ENCODE peak calls at places on chromosomes 6 and 20, in nine cellular contexts. P is fibroblast of lung, R is B cell, N is AG09309, D is psoas muscle, U is hepatocyte, L is endothelial cell, F is mesothelial cell of epicardium, Z is cardiac muscle cell. Y is an unnamed sample.

GRCh38 chr6:139376054-139376355 is 1.6 kb upstream of the CITED2 start:
- DNase-seq in P (no peak), R (peak), N (no peak), D (peak), U (peak), L (no peak), F (no peak), Z (no peak), Y (peak)

GRCh38 chr6:151131346-151131745 is 108.4 kb upstream of the AKAP12 start:
- DNase-seq in P (no peak), R (no peak), N (no peak), D (no peak), U (no peak), L (no peak), F (no peak), Z (no peak), Y (no peak)

GRCh38 chr20:44650777-44651493 is 564 bp downstream of the ADA start:
- DNase-seq in P (no peak), R (no peak), N (no peak), D (peak), U (no peak), L (no peak), F (no peak), Z (no peak), Y (peak)

GRCh38 chr6:169370054-169370453 is 116.4 kb upstream of the THBS2 start:
- DNase-seq in P (no peak), R (no peak), N (no peak), D (peak), U (no peak), L (no peak), F (no peak), Z (no peak), Y (no peak)

GRCh38 chr6:30700340-30700739 is 9.6 kb upstream of the NRM start:
- DNase-seq in P (no peak), R (no peak), N (no peak), D (no peak), U (no peak), L (peak), F (no peak), Z (no peak), Y (no peak)

GRCh38 chr6:6414946-6415345 is 94.5 kb upstream of the F13A1 start:
- DNase-seq in P (no peak), R (no peak), N (no peak), D (no peak), U (no peak), L (no peak), F (no peak), Z (no peak), Y (no peak)

GRCh38 chr6:45376310-45377040 is 1.3 kb downstream of the SUPT3H start:
- DNase-seq in P (peak), R (no peak), N (no peak), D (no peak), U (peak), L (no peak), F (no peak), Z (peak), Y (no peak)

GRCh38 chr6:26222587-26222986 is 135.4 kb downstream of the HFE start:
- DNase-seq in P (no peak), R (no peak), N (no peak), D (no peak), U (no peak), L (no peak), F (no peak), Z (no peak), Y (no peak)

GRCh38 chr6:3822747-3823445 is 26.3 kb upstream of the FAM50B start:
- DNase-seq in P (no peak), R (no peak), N (no peak), D (no peak), U (no peak), L (no peak), F (no peak), Z (no peak), Y (no peak)

GRCh38 chr6:26329763-26330511 is 35.1 kb upstream of the BTN3A2 start:
- DNase-seq in P (peak), R (no peak), N (no peak), D (no peak), U (peak), L (peak), F (no peak), Z (no peak), Y (no peak)

GRCh38 chr6:155346957-155347356 is 32.7 kb upstream of the TFB1M start:
- DNase-seq in P (no peak), R (no peak), N (no peak), D (no peak), U (no peak), L (no peak), F (no peak), Z (no peak), Y (no peak)

GRCh38 chr6:73585566-73586415 is 65.0 kb upstream of the EEF1A1 start:
- DNase-seq in P (peak), R (peak), N (peak), D (no peak), U (peak), L (peak), F (no peak), Z (peak), Y (peak)

GRCh38 chr6:153131037-153131981 is at the start of gene RGS17:
- DNase-seq in P (peak), R (peak), N (peak), D (peak), U (peak), L (peak), F (peak), Z (peak), Y (peak)

GRCh38 chr6:24524801-24525200 is 30.0 kb downstream of the ALDH5A1 start:
- DNase-seq in P (peak), R (no peak), N (peak), D (no peak), U (peak), L (peak), F (no peak), Z (peak), Y (no peak)

GRCh38 chr6:150685860-150686259 is 86.2 kb downstream of the PLEKHG1 start:
- DNase-seq in P (peak), R (no peak), N (no peak), D (no peak), U (peak), L (peak), F (no peak), Z (no peak), Y (no peak)

GRCh38 chr20:29298759-29299613 is 1958.5 kb upstream of the DEFB115 start:
- DNase-seq in P (peak), R (no peak), N (no peak), D (no peak), U (no peak), L (no peak), F (no peak), Z (no peak), Y (no peak)

GRCh38 chr6:163494279-163494727 is 79.8 kb downstream of the QKI start:
- DNase-seq in P (no peak), R (no peak), N (peak), D (no peak), U (no peak), L (no peak), F (no peak), Z (no peak), Y (no peak)

GRCh38 chr6:8481727-8482126 is 46.4 kb upstream of the SLC35B3 start:
- DNase-seq in P (peak), R (no peak), N (no peak), D (no peak), U (no peak), L (no peak), F (no peak), Z (no peak), Y (no peak)

GRCh38 chr20:23625236-23625964 is 12.4 kb downstream of the CST3 start:
- DNase-seq in P (no peak), R (no peak), N (no peak), D (no peak), U (no peak), L (no peak), F (no peak), Z (no peak), Y (no peak)

GRCh38 chr20:14512856-14513255 is 175.4 kb upstream of the FLRT3 start:
- DNase-seq in P (peak), R (no peak), N (no peak), D (no peak), U (peak), L (no peak), F (no peak), Z (no peak), Y (no peak)

GRCh38 chr6:9875605-9876353 is 539.1 kb downstream of the TFAP2A start:
- DNase-seq in P (no peak), R (no peak), N (no peak), D (no peak), U (peak), L (no peak), F (no peak), Z (no peak), Y (no peak)

GRCh38 chr6:117143647-117144046 is 121.7 kb upstream of the VGLL2 start:
- DNase-seq in P (no peak), R (no peak), N (no peak), D (no peak), U (no peak), L (no peak), F (no peak), Z (no peak), Y (no peak)

GRCh38 chr6:88360203-88360797 is 194.2 kb upstream of the CNR1 start:
- DNase-seq in P (peak), R (no peak), N (no peak), D (no peak), U (no peak), L (no peak), F (no peak), Z (no peak), Y (no peak)

GRCh38 chr6:90393232-90393884 is 96.7 kb upstream of the BACH2 start:
- DNase-seq in P (peak), R (peak), N (no peak), D (peak), U (peak), L (peak), F (no peak), Z (peak), Y (no peak)

GRCh38 chr6:38599261-38599660 is 40.5 kb downstream of the BTBD9 start:
- DNase-seq in P (no peak), R (no peak), N (no peak), D (no peak), U (no peak), L (no peak), F (no peak), Z (no peak), Y (no peak)

GRCh38 chr6:3908961-3909360 is 59.8 kb downstream of the FAM50B start:
- DNase-seq in P (no peak), R (no peak), N (no peak), D (no peak), U (no peak), L (no peak), F (no peak), Z (no peak), Y (no peak)

GRCh38 chr20:49684335-49684997 is 29.2 kb downstream of the B4GALT5 start:
- DNase-seq in P (no peak), R (no peak), N (no peak), D (no peak), U (no peak), L (no peak), F (no peak), Z (no peak), Y (no peak)

GRCh38 chr20:51354769-51355319 is 187.7 kb downstream of the NFATC2 start:
- DNase-seq in P (no peak), R (no peak), N (no peak), D (no peak), U (no peak), L (no peak), F (no peak), Z (no peak), Y (no peak)

GRCh38 chr6:143332153-143332845 is 118.2 kb downstream of the ADAT2 start:
- DNase-seq in P (no peak), R (no peak), N (no peak), D (no peak), U (no peak), L (no peak), F (no peak), Z (no peak), Y (no peak)

GRCh38 chr6:165677091-165677490 is 14.1 kb upstream of the PDE10A start:
- DNase-seq in P (no peak), R (no peak), N (no peak), D (no peak), U (no peak), L (no peak), F (no peak), Z (no peak), Y (no peak)

GRCh38 chr20:25275813-25276532 is 28.1 kb downstream of the PYGB start:
- DNase-seq in P (no peak), R (no peak), N (no peak), D (peak), U (no peak), L (no peak), F (peak), Z (no peak), Y (peak)

GRCh38 chr20:1336699-1337387 is 7.9 kb upstream of the SDCBP2 start:
- DNase-seq in P (no peak), R (no peak), N (no peak), D (peak), U (no peak), L (no peak), F (no peak), Z (no peak), Y (peak)

GRCh38 chr6:126339796-126340750 is at the start of gene CENPW:
- DNase-seq in P (peak), R (peak), N (peak), D (peak), U (peak), L (peak), F (peak), Z (peak), Y (peak)

GRCh38 chr6:145087034-145087433 is 648.3 kb downstream of the EPM2A start:
- DNase-seq in P (no peak), R (no peak), N (no peak), D (no peak), U (no peak), L (no peak), F (no peak), Z (no peak), Y (no peak)

DNA sequence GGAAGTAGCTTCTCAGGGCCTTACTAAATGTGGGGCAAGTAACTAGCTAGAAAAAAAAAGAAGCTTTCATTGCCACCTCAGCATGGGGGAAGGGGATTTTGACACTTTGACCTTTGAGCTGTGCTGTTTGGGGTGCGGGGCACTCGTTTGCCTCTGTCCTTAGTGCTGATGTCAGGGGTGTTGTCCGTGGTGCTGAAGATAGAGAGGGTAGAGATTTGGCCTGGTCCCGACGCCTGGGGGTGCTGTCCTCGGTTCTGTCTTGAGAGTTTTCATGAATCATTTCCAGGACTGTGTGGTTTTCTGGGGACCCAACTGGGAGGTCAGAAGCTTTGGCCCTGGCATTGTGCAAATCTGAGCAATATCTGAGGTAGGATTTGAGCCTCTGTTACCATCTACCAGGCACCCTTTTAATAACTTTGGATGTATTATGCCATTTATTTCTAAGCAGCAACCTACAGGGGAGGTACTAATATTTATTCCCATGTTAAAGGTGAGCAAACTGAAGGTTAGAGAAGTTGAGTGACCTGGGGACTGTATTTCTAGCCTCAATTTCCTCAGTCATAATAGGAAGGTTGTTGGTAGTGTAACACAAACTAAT is 78.0 kb downstream of the DLGAP4 start:
- DNase-seq in P (peak), R (no peak), N (no peak), D (no peak), U (peak), L (peak), F (no peak), Z (peak), Y (peak)
- TF ChIP-seq CTCF in P (peak), R (no peak), N (peak), D (no peak), U (peak), L (no peak), F (no peak), Z (peak), Y (no peak)

GRCh38 chr6:14921170-14921569 is 324.7 kb upstream of the JARID2 start:
- DNase-seq in P (peak), R (no peak), N (no peak), D (peak), U (no peak), L (peak), F (no peak), Z (no peak), Y (peak)
- TF ChIP-seq CTCF in P (no peak), R (no peak), N (no peak), D (no peak), U (no peak), L (no peak), F (no peak), Z (no peak), Y (peak)

GRCh38 chr20:62891111-62891510 is 29.5 kb upstream of the TCFL5 start:
- DNase-seq in P (no peak), R (no peak), N (no peak), D (no peak), U (no peak), L (no peak), F (no peak), Z (no peak), Y (no peak)

GRCh38 chr20:62894261-62894660 is 32.0 kb downstream of the DIDO1 start:
- DNase-seq in P (no peak), R (no peak), N (no peak), D (no peak), U (no peak), L (no peak), F (no peak), Z (no peak), Y (no peak)

GRCh38 chr20:62895539-62895938 is 30.8 kb downstream of the DIDO1 start:
- DNase-seq in P (no peak), R (no peak), N (no peak), D (no peak), U (no peak), L (no peak), F (no peak), Z (no peak), Y (no peak)

GRCh38 chr20:62892348-62893304 is 31.0 kb upstream of the TCFL5 start:
- DNase-seq in P (no peak), R (no peak), N (no peak), D (no peak), U (no peak), L (no peak), F (no peak), Z (no peak), Y (no peak)

GRCh38 chr20:62893700-62894099 is 32.1 kb upstream of the TCFL5 start:
- DNase-seq in P (no peak), R (no peak), N (no peak), D (no peak), U (no peak), L (no peak), F (no peak), Z (no peak), Y (no peak)
- TF ChIP-seq CTCF in P (no peak), R (no peak), N (peak), D (no peak), U (no peak), L (peak), F (no peak), Z (peak), Y (no peak)

GRCh38 chr6:75368151-75368779 is 83.7 kb upstream of the TMEM30A start:
- DNase-seq in P (no peak), R (no peak), N (no peak), D (no peak), U (peak), L (peak), F (peak), Z (peak), Y (peak)
- TF ChIP-seq CTCF in P (peak), R (no peak), N (peak), D (peak), U (peak), L (no peak), F (no peak), Z (peak), Y (peak)

GRCh38 chr20:46118481-46119020 is 437 bp downstream of the CD40 start:
- DNase-seq in P (no peak), R (no peak), N (no peak), D (peak), U (no peak), L (peak), F (no peak), Z (no peak), Y (peak)
- TF ChIP-seq CTCF in P (no peak), R (no peak), N (no peak), D (no peak), U (no peak), L (no peak), F (no peak), Z (no peak), Y (no peak)

DNA sequence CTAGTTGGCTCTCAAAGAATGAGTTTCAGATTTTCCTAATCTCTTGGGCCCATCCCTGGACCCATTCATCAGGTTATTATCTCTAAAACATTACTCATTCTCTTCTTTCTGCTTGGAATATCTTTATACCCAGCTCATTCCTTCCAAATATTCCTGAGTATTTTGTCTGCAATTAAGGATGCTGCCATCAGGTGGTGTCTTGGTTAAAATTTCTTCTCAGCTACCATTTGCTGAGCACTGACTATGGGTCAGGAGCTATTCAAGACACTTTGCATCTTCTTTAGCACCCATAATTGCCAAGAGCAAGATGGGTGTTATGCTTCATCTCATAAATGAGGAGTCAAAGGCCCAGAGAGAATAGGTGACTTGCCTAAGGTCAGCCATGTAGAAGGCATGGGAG is 8.4 kb downstream of the SUN5 start:
- DNase-seq in P (no peak), R (no peak), N (no peak), D (no peak), U (no peak), L (no peak), F (no peak), Z (no peak), Y (no peak)
- TF ChIP-seq CTCF in P (no peak), R (no peak), N (no peak), D (no peak), U (no peak), L (no peak), F (no peak), Z (peak), Y (no peak)

GRCh38 chr6:84776392-84776791 is 12.0 kb upstream of the TBX18 start:
- DNase-seq in P (no peak), R (no peak), N (no peak), D (no peak), U (no peak), L (no peak), F (no peak), Z (no peak), Y (no peak)

GRCh38 chr6:84777888-84778287 is 13.5 kb upstream of the TBX18 start:
- DNase-seq in P (no peak), R (no peak), N (peak), D (no peak), U (no peak), L (no peak), F (no peak), Z (no peak), Y (no peak)

GRCh38 chr6:84779917-84780316 is 15.5 kb upstream of the TBX18 start:
- DNase-seq in P (no peak), R (no peak), N (no peak), D (no peak), U (no peak), L (no peak), F (no peak), Z (no peak), Y (no peak)

GRCh38 chr6:84774174-84775158 is 10.1 kb upstream of the TBX18 start:
- DNase-seq in P (no peak), R (no peak), N (no peak), D (peak), U (peak), L (peak), F (peak), Z (peak), Y (peak)

GRCh38 chr6:84779380-84779779 is 15.0 kb upstream of the TBX18 start:
- DNase-seq in P (no peak), R (no peak), N (no peak), D (no peak), U (no peak), L (no peak), F (no peak), Z (no peak), Y (no peak)
- TF ChIP-seq CTCF in P (no peak), R (no peak), N (peak), D (no peak), U (no peak), L (peak), F (no peak), Z (no peak), Y (no peak)